ENCODE peak calls at places on chromosomes 2 and 18, in four cellular contexts. J is amniotic stem cell, Q is GOT3, W is GM06990. N is an unnamed sample.

GRCh38 chr2:43950383-43951008 is 45.3 kb downstream of the LRPPRC start:
- DNase-seq in J (no peak), Q (no peak), W (no peak), N (no peak)

GRCh38 chr2:88656690-88657089 is 29.4 kb upstream of the EIF2AK3 start:
- DNase-seq in J (no peak), Q (no peak), W (no peak), N (no peak)

GRCh38 chr2:48124592-48124991 is 218.3 kb upstream of the FBXO11 start:
- DNase-seq in J (no peak), Q (no peak), W (no peak), N (no peak)

GRCh38 chr18:10404148-10404547 is 50.3 kb upstream of the APCDD1 start:
- DNase-seq in J (no peak), Q (no peak), W (no peak), N (no peak)

GRCh38 chr18:31876707-31877106 is 66.2 kb downstream of the TRAPPC8 start:
- DNase-seq in J (no peak), Q (no peak), W (no peak), N (peak; percentile 62)

GRCh38 chr2:96354492-96354891 is 18.9 kb downstream of the NCAPH start:
- DNase-seq in J (no peak), Q (no peak), W (no peak), N (no peak)

GRCh38 chr18:55706893-55707292 is 118.9 kb upstream of the TCF4 start:
- DNase-seq in J (peak; percentile 14), Q (no peak), W (no peak), N (no peak)

GRCh38 chr18:65754121-65754520 is 3.3 kb downstream of the CDH7 start:
- DNase-seq in J (no peak), Q (no peak), W (no peak), N (no peak)

GRCh38 chr2:38554973-38555595 is 47.6 kb downstream of the HNRNPLL start:
- DNase-seq in J (no peak), Q (no peak), W (no peak), N (no peak)

GRCh38 chr2:174740718-174741117 is 23.6 kb downstream of the CHRNA1 start:
- DNase-seq in J (no peak), Q (no peak), W (no peak), N (no peak)

GRCh38 chr18:76265375-76266225 is 229.4 kb downstream of the ZNF516 start:
- DNase-seq in J (no peak), Q (no peak), W (no peak), N (no peak)

GRCh38 chr2:163345795-163346573 is 389.8 kb downstream of the FIGN start:
- DNase-seq in J (peak; percentile 20), Q (no peak), W (peak; percentile 9), N (peak; percentile 3)

GRCh38 chr2:15971831-15972522 is 31.6 kb downstream of the MYCN start:
- DNase-seq in J (no peak), Q (no peak), W (no peak), N (no peak)

GRCh38 chr2:195105581-195105980 is 551.4 kb upstream of the SLC39A10 start:
- DNase-seq in J (no peak), Q (no peak), W (no peak), N (no peak)

GRCh38 chr18:6878881-6879280 is 149.4 kb downstream of the ARHGAP28 start:
- DNase-seq in J (no peak), Q (no peak), W (no peak), N (no peak)

GRCh38 chr2:32591669-32592463 is 36.0 kb upstream of the TTC27 start:
- DNase-seq in J (no peak), Q (no peak), W (no peak), N (no peak)